ENCODE peak calls at places on chromosomes 4 and X, in five cellular contexts. Z, O, J, X and I are unnamed samples.

GRCh38 chrX:10166731-10167149 is 10.0 kb downstream of the CLCN4 start:
- DNase-seq in Z (no peak), O (peak), J (no peak), X (no peak), I (no peak)

GRCh38 chr4:26279446-26279845 is 41.4 kb upstream of the RBPJ start:
- DNase-seq in Z (no peak), O (no peak), J (no peak), X (no peak), I (no peak)

GRCh38 chrX:30971761-30972603 is 82.9 kb upstream of the TAB3 start:
- DNase-seq in Z (peak), O (peak), J (no peak), X (peak), I (peak)

GRCh38 chr4:149785686-149786431 is 29.8 kb downstream of the IQCM start:
- DNase-seq in Z (no peak), O (no peak), J (no peak), X (peak), I (peak)

GRCh38 chr4:126306152-126306869 is 991.6 kb downstream of the FAT4 start:
- DNase-seq in Z (peak), O (no peak), J (no peak), X (no peak), I (no peak)

GRCh38 chrX:56798866-56799864 is 70.1 kb downstream of the NBDY start:
- DNase-seq in Z (no peak), O (no peak), J (no peak), X (no peak), I (no peak)

GRCh38 chr4:106366026-106366425 is 2.6 kb downstream of the GIMD1 start:
- DNase-seq in Z (peak), O (no peak), J (no peak), X (peak), I (peak)

GRCh38 chr4:122548452-122548851 is 72.4 kb downstream of the IL21 start:
- DNase-seq in Z (peak), O (no peak), J (no peak), X (peak), I (no peak)

GRCh38 chr4:141645611-141646340 is 9.4 kb downstream of the IL15 start:
- DNase-seq in Z (peak), O (no peak), J (no peak), X (peak), I (peak)

GRCh38 chrX:39729834-39730670 is 367.7 kb downstream of the BCOR start:
- DNase-seq in Z (no peak), O (no peak), J (no peak), X (no peak), I (peak)

GRCh38 chr4:42953316-42953715 is 60.8 kb downstream of the GRXCR1 start:
- DNase-seq in Z (no peak), O (no peak), J (no peak), X (no peak), I (no peak)

GRCh38 chr4:113435893-113436292 is 325.6 kb downstream of the CAMK2D start:
- DNase-seq in Z (peak), O (no peak), J (peak), X (peak), I (peak)

GRCh38 chrX:13463608-13464007 is 105.8 kb upstream of the EGFL6 start:
- DNase-seq in Z (peak), O (peak), J (no peak), X (peak), I (peak)

GRCh38 chr4:27000820-27001219 is 140.2 kb downstream of the STIM2 start:
- DNase-seq in Z (no peak), O (peak), J (no peak), X (no peak), I (peak)

GRCh38 chrX:77440310-77440709 is 6.9 kb upstream of the FGF16 start:
- DNase-seq in Z (no peak), O (no peak), J (no peak), X (no peak), I (no peak)

GRCh38 chr4:166198516-166198915 is 325.5 kb downstream of the TLL1 start:
- DNase-seq in Z (no peak), O (no peak), J (no peak), X (no peak), I (no peak)

GRCh38 chr4:23827971-23828680 is 61.7 kb downstream of the PPARGC1A start:
- DNase-seq in Z (peak), O (no peak), J (no peak), X (peak), I (peak)